ENCODE peak calls at places on chromosomes 3 and 15, in five cellular contexts. X is AG04450; Z is SHP77; Y is CD4-positive, CD25-positive, alpha-beta regulatory T cell; U is left cardiac atrium. N is an unnamed sample.

GRCh38 chr3:111713833-111714232 is 118.7 kb upstream of the ZBED2 start:
- DNase-seq in X (no peak), Z (no peak), Y (no peak), U (no peak), N (no peak)

GRCh38 chr3:7897643-7898042 is 604.0 kb upstream of the LMCD1 start:
- DNase-seq in X (no peak), Z (no peak), Y (no peak), U (no peak), N (no peak)

GRCh38 chr3:162130582-162130981 is 634.0 kb downstream of the OTOL1 start:
- DNase-seq in X (no peak), Z (no peak), Y (no peak), U (no peak), N (no peak)

GRCh38 chr3:134087046-134087974 is 57.6 kb upstream of the SLCO2A1 start:
- DNase-seq in X (no peak), Z (no peak), Y (no peak), U (no peak), N (no peak)

GRCh38 chr3:24242012-24242698 is 252.5 kb downstream of the THRB start:
- DNase-seq in X (no peak), Z (no peak), Y (no peak), U (peak), N (no peak)

GRCh38 chr3:51819709-51820406 is 40.8 kb upstream of the IQCF6 start:
- DNase-seq in X (no peak), Z (no peak), Y (peak), U (no peak), N (no peak)

GRCh38 chr3:34703058-34703457 is 904.6 kb downstream of the PDCD6IP start:
- DNase-seq in X (no peak), Z (no peak), Y (no peak), U (no peak), N (no peak)

GRCh38 chr15:29037997-29038700 is 152.4 kb downstream of the APBA2 start:
- DNase-seq in X (no peak), Z (no peak), Y (no peak), U (no peak), N (no peak)

GRCh38 chr3:116179091-116179490 is 266.2 kb downstream of the LSAMP start:
- DNase-seq in X (peak), Z (no peak), Y (no peak), U (no peak), N (no peak)

GRCh38 chr15:64651573-64652260 is 123.7 kb downstream of the RBPMS2 start:
- DNase-seq in X (no peak), Z (peak), Y (peak), U (no peak), N (no peak)

GRCh38 chr3:9913601-9914000 is 3.3 kb upstream of the IL17RC start:
- DNase-seq in X (no peak), Z (no peak), Y (no peak), U (no peak), N (no peak)

GRCh38 chr3:188975612-188976314 is 196.0 kb upstream of the TPRG1 start:
- DNase-seq in X (no peak), Z (no peak), Y (no peak), U (no peak), N (no peak)

GRCh38 chr15:95024388-95024787 is 793.0 kb downstream of the MCTP2 start:
- DNase-seq in X (peak), Z (peak), Y (peak), U (no peak), N (no peak)

GRCh38 chr3:13018039-13018431 is 55.2 kb downstream of the IQSEC1 start:
- DNase-seq in X (no peak), Z (no peak), Y (no peak), U (peak), N (no peak)

GRCh38 chr3:10798600-10799367 is 17.2 kb upstream of the SLC6A11 start:
- DNase-seq in X (no peak), Z (no peak), Y (no peak), U (no peak), N (no peak)

GRCh38 chr3:196684548-196685407 is 27.3 kb downstream of the CEP19 start:
- DNase-seq in X (peak), Z (peak), Y (peak), U (peak), N (peak)

GRCh38 chr3:104436536-104436935 is 930.2 kb upstream of the ALCAM start:
- DNase-seq in X (no peak), Z (no peak), Y (no peak), U (no peak), N (no peak)

GRCh38 chr3:186461141-186461540 is 83.0 kb downstream of the CRYGS start:
- DNase-seq in X (peak), Z (no peak), Y (no peak), U (no peak), N (no peak)

GRCh38 chr3:162507397-162507796 is 1010.8 kb downstream of the OTOL1 start:
- DNase-seq in X (no peak), Z (no peak), Y (no peak), U (no peak), N (no peak)

GRCh38 chr3:158672293-158673176 is at the start of gene LXN:
- DNase-seq in X (peak), Z (no peak), Y (peak), U (peak), N (peak)